ENCODE peak calls at places on chromosome 22, in six cellular contexts. R is A549, E is K562, B is HepG2, G is endothelial cell of umbilical vein, O is GM12878. V is an unnamed sample.

GRCh38 chr22:35377735-35378134 is 3.2 kb upstream of the HMOX1 start:
- DNase-seq in R (no peak), E (no peak), B (no peak), G (no peak), O (no peak), V (peak)

GRCh38 chr22:39434243-39434653 is 22.6 kb upstream of the MGAT3 start:
- DNase-seq in R (no peak), E (no peak), B (no peak), G (no peak), O (no peak), V (no peak)

GRCh38 chr22:48834404-48834803 is 993.3 kb downstream of the BRD1 start:
- DNase-seq in R (no peak), E (no peak), B (no peak), G (no peak), O (no peak), V (no peak)

GRCh38 chr22:26374645-26375044 is 54.4 kb upstream of the ASPHD2 start:
- DNase-seq in R (no peak), E (no peak), B (no peak), G (no peak), O (no peak), V (no peak)

GRCh38 chr22:22425366-22425765 is 83.2 kb downstream of the ZNF280B start:
- DNase-seq in R (no peak), E (peak), B (no peak), G (no peak), O (no peak), V (no peak)

GRCh38 chr22:47432683-47433082 is 670.2 kb downstream of the TBC1D22A start:
- DNase-seq in R (no peak), E (no peak), B (no peak), G (no peak), O (no peak), V (no peak)

GRCh38 chr22:38850399-38850798 is 6.6 kb upstream of the NPTXR start:
- DNase-seq in R (no peak), E (no peak), B (no peak), G (no peak), O (no peak), V (no peak)

GRCh38 chr22:27345681-27346080 is 455.9 kb downstream of the MN1 start:
- DNase-seq in R (no peak), E (no peak), B (no peak), G (no peak), O (no peak), V (no peak)

GRCh38 chr22:41078975-41079374 is 13.4 kb upstream of the EP300 start:
- DNase-seq in R (no peak), E (no peak), B (no peak), G (no peak), O (no peak), V (no peak)

GRCh38 chr22:31556627-31557203 is 60.4 kb downstream of the SFI1 start:
- DNase-seq in R (peak), E (no peak), B (peak), G (peak), O (no peak), V (peak)

GRCh38 chr22:21961886-21962654 is 9.4 kb upstream of the PPM1F start:
- DNase-seq in R (no peak), E (no peak), B (no peak), G (no peak), O (no peak), V (no peak)

GRCh38 chr22:27892064-27892463 is 27.0 kb downstream of the PITPNB start:
- DNase-seq in R (no peak), E (no peak), B (no peak), G (no peak), O (no peak), V (no peak)

DNA sequence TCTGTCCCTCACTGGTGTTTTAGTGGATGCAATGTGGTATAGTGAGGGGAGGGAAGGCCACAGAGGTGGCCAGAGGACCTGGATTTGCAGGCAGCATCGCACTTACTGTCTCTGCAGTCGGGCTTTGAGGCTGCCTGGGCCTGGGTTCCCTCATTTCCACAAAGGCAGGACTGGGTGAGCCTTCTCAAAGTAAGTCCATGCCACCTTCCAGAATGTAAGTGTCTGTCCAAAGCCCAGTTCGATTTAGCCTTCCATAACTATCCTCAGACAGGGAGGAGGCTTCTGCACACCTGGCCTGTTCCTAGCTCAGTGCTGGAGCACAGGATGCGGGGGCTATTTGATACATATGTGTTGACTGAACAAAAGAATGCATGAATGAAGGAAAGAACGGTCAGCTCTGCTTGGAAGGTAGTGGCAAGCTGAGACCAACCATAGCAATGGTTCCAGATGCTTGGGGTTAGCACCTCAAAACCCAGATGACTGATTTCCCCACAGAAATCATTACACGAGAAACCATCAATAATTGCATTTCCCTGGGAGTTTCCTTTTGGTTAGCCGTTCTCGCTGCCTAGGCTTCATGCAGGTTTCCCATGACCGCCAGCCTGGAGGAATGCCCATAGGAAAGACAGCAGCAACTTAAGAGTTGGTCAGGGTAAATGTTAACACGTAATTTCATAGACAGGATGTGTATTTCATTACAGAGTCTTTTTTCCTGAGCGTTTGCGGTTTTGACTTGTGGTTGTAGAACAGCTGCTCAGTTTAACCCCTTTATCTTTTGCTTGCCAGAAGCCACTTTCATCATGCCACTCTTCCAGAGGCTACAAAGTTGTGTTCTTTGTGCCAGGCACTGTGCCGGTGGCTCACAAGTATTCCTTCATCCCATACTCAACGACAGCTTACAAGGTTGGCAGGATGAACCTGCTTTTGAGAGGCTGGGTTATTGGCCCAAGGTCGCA is 2.7 kb downstream of the IL17RA start:
- DNase-seq in R (no peak), E (no peak), B (no peak), G (no peak), O (peak), V (peak)
- TF ChIP-seq MYC in R (no peak), E (no peak), B (no peak), G (no peak), O (no peak), V (peak)

GRCh38 chr22:30310881-30311771 is 15.6 kb downstream of the TBC1D10A start:
- DNase-seq in R (no peak), E (no peak), B (no peak), G (no peak), O (no peak), V (no peak)
- TF ChIP-seq CTCF in R (no peak), E (no peak), B (no peak), G (no peak), O (no peak), V (no peak)

DNA sequence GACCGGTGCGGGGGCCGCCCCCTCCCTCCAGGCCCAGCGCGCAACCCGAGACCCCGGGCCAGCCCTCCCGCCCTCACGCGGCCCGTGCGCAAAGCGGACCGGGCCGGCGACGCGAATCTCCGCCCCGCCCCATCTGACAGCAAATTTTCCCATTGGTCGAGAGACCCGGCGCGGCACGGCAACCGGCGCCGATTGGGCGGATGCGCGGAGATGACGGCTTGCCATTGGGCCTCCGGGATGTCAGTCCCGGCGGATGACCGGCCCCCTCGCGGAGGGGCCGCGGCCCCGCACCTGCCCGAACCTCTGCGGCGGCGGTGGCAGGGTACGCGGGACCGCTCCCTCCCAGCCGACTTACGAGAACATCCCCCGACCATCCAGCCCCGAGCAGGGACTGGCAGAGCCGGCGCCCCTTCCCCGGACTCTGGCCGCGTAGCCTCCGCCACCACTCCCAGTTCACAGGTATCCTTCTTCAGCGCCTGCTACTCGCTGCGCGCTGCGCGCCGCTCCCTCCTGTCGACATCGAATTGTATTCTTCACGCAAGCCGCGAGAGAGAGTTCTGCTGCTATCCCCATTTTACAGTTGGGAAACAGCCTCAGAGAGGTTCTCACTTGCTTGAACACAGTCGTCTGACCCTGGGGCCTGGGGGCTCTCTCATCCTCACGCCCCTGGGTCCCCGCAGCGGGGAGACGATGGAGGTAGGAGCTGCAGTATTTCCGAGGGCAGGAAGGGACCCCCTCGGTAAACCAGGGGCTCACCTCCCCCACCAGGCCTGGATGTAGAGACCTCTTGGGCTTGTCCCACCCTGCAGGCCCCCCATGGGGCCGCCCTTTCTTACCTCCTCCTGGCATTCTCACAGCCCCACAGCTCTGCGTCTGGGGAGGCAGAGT is at the start of gene ARVCF:
- DNase-seq in R (peak), E (peak), B (peak), G (peak), O (no peak), V (peak)
- TF ChIP-seq POLR2A in R (no peak), E (no peak), B (no peak), G (no peak), O (no peak), V (no peak)

GRCh38 chr22:24836282-24836681 is 30.3 kb downstream of the SGSM1 start:
- DNase-seq in R (no peak), E (no peak), B (no peak), G (no peak), O (no peak), V (no peak)

GRCh38 chr22:24830205-24830979 is 24.4 kb downstream of the SGSM1 start:
- DNase-seq in R (no peak), E (no peak), B (no peak), G (no peak), O (no peak), V (no peak)

GRCh38 chr22:24831678-24832077 is 25.7 kb downstream of the SGSM1 start:
- DNase-seq in R (no peak), E (no peak), B (no peak), G (no peak), O (no peak), V (no peak)

GRCh38 chr22:24833881-24834495 is 28.0 kb downstream of the SGSM1 start:
- DNase-seq in R (no peak), E (no peak), B (no peak), G (no peak), O (no peak), V (no peak)

GRCh38 chr22:24834845-24835570 is 29.0 kb downstream of the SGSM1 start:
- DNase-seq in R (no peak), E (no peak), B (peak), G (peak), O (no peak), V (peak)
- TF ChIP-seq MYC in R (no peak), E (no peak), B (no peak), G (no peak), O (no peak), V (no peak)

DNA sequence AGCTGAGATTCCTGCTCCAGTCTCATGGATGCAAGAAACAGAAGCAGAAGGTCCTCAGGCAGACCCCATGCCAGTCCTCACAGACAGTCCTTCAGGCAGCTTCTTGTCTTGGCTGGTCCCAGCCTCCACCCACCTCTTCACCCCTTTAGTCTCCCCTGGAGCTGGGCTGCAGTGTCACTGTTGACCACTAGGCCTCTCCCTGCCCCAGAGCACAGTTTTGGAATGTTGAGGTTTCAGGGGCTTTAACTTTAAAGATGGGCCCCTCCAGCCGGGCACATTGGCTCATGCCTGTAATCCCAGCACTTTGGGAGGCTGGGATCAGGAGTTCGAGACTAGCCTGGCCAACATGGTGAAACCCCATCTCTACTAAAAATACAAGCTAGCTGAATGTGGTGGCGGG is 39.5 kb upstream of the GCAT start:
- DNase-seq in R (no peak), E (peak), B (no peak), G (no peak), O (no peak), V (no peak)
- TF ChIP-seq CTCF in R (no peak), E (no peak), B (peak), G (peak), O (peak), V (peak)

GRCh38 chr22:46241397-46242007 is 8.6 kb downstream of the CDPF1 start:
- DNase-seq in R (no peak), E (peak), B (no peak), G (no peak), O (no peak), V (no peak)
- TF ChIP-seq POLR2A in R (no peak), E (no peak), B (no peak), G (no peak), O (no peak), V (no peak)

GRCh38 chr22:33314316-33314715 is 256.1 kb upstream of the SYN3 start:
- DNase-seq in R (no peak), E (no peak), B (no peak), G (no peak), O (no peak), V (no peak)
- TF ChIP-seq MYC in R (no peak), E (no peak), B (no peak), G (no peak), O (no peak), V (no peak)

GRCh38 chr22:44003776-44004460 is 20.2 kb upstream of the PARVB start:
- DNase-seq in R (no peak), E (peak), B (no peak), G (peak), O (no peak), V (no peak)
- TF ChIP-seq CTCF in R (no peak), E (peak), B (peak), G (peak), O (no peak), V (no peak)

DNA sequence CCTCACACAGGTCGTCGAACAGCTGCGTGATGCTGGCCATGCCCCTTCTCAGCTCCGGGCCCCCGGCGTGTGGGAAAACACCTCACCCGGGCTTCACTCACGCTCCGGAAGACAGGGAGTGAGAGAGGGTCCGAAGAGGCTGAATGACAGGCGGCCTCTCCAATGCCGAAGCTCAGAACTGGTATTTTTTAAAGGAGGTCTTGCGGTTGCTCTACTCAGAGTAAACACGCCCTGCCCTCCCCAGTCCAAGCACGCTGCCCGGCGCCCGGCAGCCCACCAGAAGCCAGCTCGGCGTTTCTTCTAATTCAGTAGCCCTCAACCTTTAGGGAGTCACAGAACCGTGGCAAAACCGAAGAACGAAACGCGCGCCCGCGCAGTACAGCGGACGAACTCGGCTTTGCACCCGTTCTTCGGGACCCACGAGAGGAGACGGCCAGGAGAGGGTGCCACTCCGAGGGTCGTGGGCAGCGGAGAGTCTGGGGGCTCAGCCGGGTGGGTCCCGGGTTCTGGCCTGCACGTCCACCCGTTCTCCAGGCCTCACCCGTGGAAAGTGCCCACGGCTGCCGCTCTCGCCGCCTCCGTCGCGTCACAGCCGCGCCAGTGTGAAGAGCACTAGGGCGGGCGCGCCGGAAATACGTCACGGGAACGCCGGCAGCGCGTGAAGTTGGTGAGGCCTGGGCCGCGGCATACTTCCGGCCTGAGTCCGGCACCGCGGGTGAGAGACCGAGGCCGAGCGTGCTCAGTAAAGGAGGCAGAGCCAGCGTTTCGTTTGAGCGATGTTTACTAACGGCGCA is at the start of gene TUBGCP6:
- DNase-seq in R (peak), E (peak), B (peak), G (peak), O (peak), V (peak)
- TF ChIP-seq POLR2A in R (peak), E (peak), B (peak), G (peak), O (peak), V (peak)

V was measured in NB4.